ENCODE peak calls at places on chromosomes 2 and 18, in six cellular contexts. One of them, this sample, is unnamed.

GRCh38 chr2:43184339-43184895 is 42.0 kb downstream of the ZFP36L2 start:
- DNase-seq in CD8-positive, alpha-beta T cell: peak
- DNase-seq in breast epithelium: no peak
- DNase-seq in GM13976: no peak
- DNase-seq in stomach: no peak
- DNase-seq in endothelial cell: no peak
- DNase-seq in this sample: no peak

GRCh38 chr2:229921101-229921891 is 513 bp downstream of the TRIP12 start:
- DNase-seq in CD8-positive, alpha-beta T cell: peak
- DNase-seq in breast epithelium: peak
- DNase-seq in GM13976: peak
- DNase-seq in stomach: peak
- DNase-seq in endothelial cell: peak
- DNase-seq in this sample: peak

GRCh38 chr2:172806426-172807008 is 70.9 kb downstream of the RAPGEF4 start:
- DNase-seq in CD8-positive, alpha-beta T cell: no peak
- DNase-seq in breast epithelium: no peak
- DNase-seq in GM13976: peak
- DNase-seq in stomach: no peak
- DNase-seq in endothelial cell: no peak
- DNase-seq in this sample: no peak

GRCh38 chr2:41867553-41867952 is 180.3 kb upstream of the PKDCC start:
- DNase-seq in CD8-positive, alpha-beta T cell: no peak
- DNase-seq in breast epithelium: no peak
- DNase-seq in GM13976: no peak
- DNase-seq in stomach: no peak
- DNase-seq in endothelial cell: no peak
- DNase-seq in this sample: no peak

GRCh38 chr2:239630618-239631286 is 229.9 kb upstream of the HDAC4 start:
- DNase-seq in CD8-positive, alpha-beta T cell: no peak
- DNase-seq in breast epithelium: peak
- DNase-seq in GM13976: no peak
- DNase-seq in stomach: no peak
- DNase-seq in endothelial cell: no peak
- DNase-seq in this sample: no peak

GRCh38 chr2:217939629-217940245 is 63.1 kb downstream of the TNS1 start:
- DNase-seq in CD8-positive, alpha-beta T cell: no peak
- DNase-seq in breast epithelium: no peak
- DNase-seq in GM13976: no peak
- DNase-seq in stomach: no peak
- DNase-seq in endothelial cell: no peak
- DNase-seq in this sample: peak

GRCh38 chr18:32339062-32339461 is 131.6 kb downstream of the GAREM1 start:
- DNase-seq in CD8-positive, alpha-beta T cell: no peak
- DNase-seq in breast epithelium: no peak
- DNase-seq in GM13976: no peak
- DNase-seq in stomach: no peak
- DNase-seq in endothelial cell: no peak
- DNase-seq in this sample: no peak

GRCh38 chr2:36478332-36478738 is 119.6 kb downstream of the FEZ2 start:
- DNase-seq in CD8-positive, alpha-beta T cell: no peak
- DNase-seq in breast epithelium: peak
- DNase-seq in GM13976: no peak
- DNase-seq in stomach: no peak
- DNase-seq in endothelial cell: no peak
- DNase-seq in this sample: no peak

DNA sequence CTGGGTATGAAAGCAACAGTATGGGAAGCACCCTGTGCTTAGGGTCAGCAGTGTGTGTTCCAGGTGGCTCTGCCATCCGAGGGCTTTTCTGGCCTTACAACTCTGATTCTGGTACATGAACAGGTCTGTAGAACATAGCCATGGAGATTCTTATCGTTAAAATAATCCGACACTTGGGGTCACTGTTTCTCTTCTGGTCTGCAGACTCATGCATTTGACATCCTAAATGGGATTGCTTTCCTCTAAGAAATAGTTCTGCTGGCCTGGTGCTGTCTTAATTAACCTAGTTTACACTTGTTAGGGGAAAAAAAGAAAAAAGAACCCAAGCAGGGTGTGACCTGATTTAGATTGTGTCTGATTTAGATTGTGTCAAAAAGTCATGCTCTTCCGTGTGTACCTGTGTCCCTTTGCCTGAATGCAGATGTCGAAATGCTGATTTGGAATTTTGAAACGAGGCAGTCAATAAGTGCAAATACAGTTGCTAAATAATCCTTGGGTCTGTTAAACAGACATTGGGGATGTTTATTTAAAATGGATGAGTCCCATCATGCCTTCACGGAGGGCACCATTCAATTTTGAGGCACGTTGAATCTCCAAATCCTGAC is 59.6 kb downstream of the TRPM8 start:
- DNase-seq in CD8-positive, alpha-beta T cell: no peak
- DNase-seq in breast epithelium: no peak
- DNase-seq in GM13976: peak
- DNase-seq in stomach: no peak
- DNase-seq in endothelial cell: peak
- DNase-seq in this sample: no peak
- TF ChIP-seq CTCF in CD8-positive, alpha-beta T cell: peak
- TF ChIP-seq CTCF in breast epithelium: peak
- TF ChIP-seq CTCF in GM13976: no peak
- TF ChIP-seq CTCF in stomach: no peak
- TF ChIP-seq CTCF in endothelial cell: no peak
- TF ChIP-seq CTCF in this sample: peak

DNA sequence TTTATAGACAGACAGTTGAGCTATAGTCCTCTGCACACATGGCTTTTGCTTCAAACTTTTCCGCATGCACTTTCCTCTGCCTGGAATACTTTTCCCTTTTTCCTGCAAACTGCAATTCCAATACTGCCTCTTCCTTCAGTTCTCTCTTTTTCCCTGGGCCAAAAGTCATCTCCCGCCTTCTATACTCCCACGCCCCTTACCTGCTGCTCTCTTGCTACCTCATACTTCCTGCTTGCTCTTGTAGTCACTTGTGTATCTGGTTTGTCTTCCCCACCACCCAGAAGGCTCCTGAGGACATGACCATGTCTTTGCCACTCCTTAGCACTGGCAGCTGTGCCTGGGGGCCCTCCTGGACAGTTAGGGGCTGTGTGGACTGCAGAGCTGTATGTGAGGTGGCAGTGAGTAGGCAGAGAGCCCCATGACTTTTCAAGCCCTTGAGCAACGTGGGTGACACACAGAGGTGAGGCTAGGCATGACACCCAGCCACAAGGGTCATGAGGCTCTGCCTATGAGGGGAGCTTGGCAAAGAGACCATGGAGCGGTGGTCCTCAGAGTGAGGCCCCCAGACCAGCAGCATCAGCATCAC is 23.2 kb downstream of the SPEG start:
- DNase-seq in CD8-positive, alpha-beta T cell: no peak
- DNase-seq in breast epithelium: no peak
- DNase-seq in GM13976: no peak
- DNase-seq in stomach: no peak
- DNase-seq in endothelial cell: no peak
- DNase-seq in this sample: no peak
- TF ChIP-seq CTCF in CD8-positive, alpha-beta T cell: no peak
- TF ChIP-seq CTCF in breast epithelium: no peak
- TF ChIP-seq CTCF in GM13976: no peak
- TF ChIP-seq CTCF in stomach: no peak
- TF ChIP-seq CTCF in endothelial cell: no peak
- TF ChIP-seq CTCF in this sample: peak

DNA sequence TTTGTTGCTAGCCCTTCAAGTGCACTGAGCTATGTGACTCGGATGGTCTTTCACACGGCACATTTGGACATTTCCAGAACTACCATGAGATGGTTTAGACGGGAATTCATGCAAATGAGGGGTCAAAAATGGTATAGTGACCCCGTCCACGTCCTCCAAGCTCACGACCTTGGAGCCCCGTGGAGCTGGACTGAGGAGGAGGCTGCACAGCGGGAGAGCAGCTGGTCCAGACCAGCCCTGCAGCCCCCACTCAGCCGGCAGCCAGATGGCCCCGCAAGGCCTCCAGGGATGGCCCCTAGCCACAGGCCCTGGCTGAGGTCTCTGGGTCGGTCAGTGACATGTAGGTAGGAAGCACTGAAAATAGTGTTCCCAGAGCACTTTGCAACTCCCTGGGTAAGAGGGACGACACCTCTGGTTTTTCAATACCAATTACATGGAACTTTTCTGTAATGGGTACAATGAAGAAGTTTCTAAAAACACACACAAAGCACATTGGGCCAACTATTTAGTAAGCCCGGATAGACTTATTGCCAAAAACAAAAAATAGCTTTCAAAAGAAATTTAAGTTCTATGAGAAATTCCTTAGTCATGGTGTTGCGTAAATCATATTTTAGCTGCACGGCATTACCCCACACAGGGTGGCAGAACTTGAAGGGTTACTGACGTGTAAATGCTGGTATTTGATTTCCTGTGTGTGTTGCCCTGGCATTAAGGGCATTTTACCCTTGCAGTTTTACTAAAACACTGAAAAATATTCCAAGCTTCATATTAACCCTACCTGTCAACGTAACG is 88.8 kb downstream of the EPAS1 start:
- DNase-seq in CD8-positive, alpha-beta T cell: no peak
- DNase-seq in breast epithelium: no peak
- DNase-seq in GM13976: no peak
- DNase-seq in stomach: no peak
- DNase-seq in endothelial cell: no peak
- DNase-seq in this sample: no peak
- TF ChIP-seq CTCF in CD8-positive, alpha-beta T cell: no peak
- TF ChIP-seq CTCF in breast epithelium: no peak
- TF ChIP-seq CTCF in GM13976: no peak
- TF ChIP-seq CTCF in stomach: no peak
- TF ChIP-seq CTCF in endothelial cell: no peak
- TF ChIP-seq CTCF in this sample: no peak

DNA sequence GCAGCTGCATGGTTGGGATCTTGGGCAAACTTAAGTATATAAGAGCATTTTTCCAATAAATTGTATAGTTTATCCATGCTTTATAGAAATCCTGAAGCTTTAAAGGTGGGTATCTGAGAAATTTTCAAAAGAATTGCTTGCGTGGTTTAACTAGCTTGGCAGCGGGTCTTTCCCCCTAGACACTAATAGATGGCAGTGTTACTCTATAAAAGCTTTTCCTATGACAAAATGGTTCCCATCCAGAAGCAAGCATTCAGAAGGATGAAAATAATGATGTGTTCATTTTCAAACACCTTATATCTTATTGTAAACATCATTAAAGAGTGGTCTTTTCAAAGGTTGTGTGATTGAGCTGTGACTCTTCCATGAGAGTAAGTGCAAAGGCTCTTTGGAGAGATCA is 45.9 kb downstream of the KDM3A start:
- DNase-seq in CD8-positive, alpha-beta T cell: no peak
- DNase-seq in breast epithelium: no peak
- DNase-seq in GM13976: no peak
- DNase-seq in stomach: no peak
- DNase-seq in endothelial cell: no peak
- DNase-seq in this sample: no peak
- TF ChIP-seq CTCF in CD8-positive, alpha-beta T cell: no peak
- TF ChIP-seq CTCF in breast epithelium: no peak
- TF ChIP-seq CTCF in GM13976: no peak
- TF ChIP-seq CTCF in stomach: no peak
- TF ChIP-seq CTCF in endothelial cell: no peak
- TF ChIP-seq CTCF in this sample: peak

GRCh38 chr2:24920813-24921441 is 890 bp upstream of the ADCY3 start:
- DNase-seq in CD8-positive, alpha-beta T cell: no peak
- DNase-seq in breast epithelium: no peak
- DNase-seq in GM13976: peak
- DNase-seq in stomach: no peak
- DNase-seq in endothelial cell: no peak
- DNase-seq in this sample: no peak
- TF ChIP-seq CTCF in CD8-positive, alpha-beta T cell: no peak
- TF ChIP-seq CTCF in breast epithelium: no peak
- TF ChIP-seq CTCF in GM13976: peak
- TF ChIP-seq CTCF in stomach: no peak
- TF ChIP-seq CTCF in endothelial cell: no peak
- TF ChIP-seq CTCF in this sample: no peak

GRCh38 chr2:152519581-152519952 is 184.6 kb downstream of the FMNL2 start:
- DNase-seq in CD8-positive, alpha-beta T cell: no peak
- DNase-seq in breast epithelium: no peak
- DNase-seq in GM13976: no peak
- DNase-seq in stomach: no peak
- DNase-seq in endothelial cell: no peak
- DNase-seq in this sample: no peak

GRCh38 chr2:152520759-152521158 is 185.8 kb downstream of the FMNL2 start:
- DNase-seq in CD8-positive, alpha-beta T cell: no peak
- DNase-seq in breast epithelium: no peak
- DNase-seq in GM13976: no peak
- DNase-seq in stomach: no peak
- DNase-seq in endothelial cell: no peak
- DNase-seq in this sample: no peak

GRCh38 chr2:152523091-152523490 is 188.1 kb downstream of the FMNL2 start:
- DNase-seq in CD8-positive, alpha-beta T cell: no peak
- DNase-seq in breast epithelium: no peak
- DNase-seq in GM13976: no peak
- DNase-seq in stomach: no peak
- DNase-seq in endothelial cell: no peak
- DNase-seq in this sample: no peak

GRCh38 chr2:152525277-152525838 is 190.4 kb downstream of the FMNL2 start:
- DNase-seq in CD8-positive, alpha-beta T cell: no peak
- DNase-seq in breast epithelium: no peak
- DNase-seq in GM13976: no peak
- DNase-seq in stomach: no peak
- DNase-seq in endothelial cell: no peak
- DNase-seq in this sample: no peak
- TF ChIP-seq CTCF in CD8-positive, alpha-beta T cell: no peak
- TF ChIP-seq CTCF in breast epithelium: no peak
- TF ChIP-seq CTCF in GM13976: no peak
- TF ChIP-seq CTCF in stomach: no peak
- TF ChIP-seq CTCF in endothelial cell: no peak
- TF ChIP-seq CTCF in this sample: no peak

DNA sequence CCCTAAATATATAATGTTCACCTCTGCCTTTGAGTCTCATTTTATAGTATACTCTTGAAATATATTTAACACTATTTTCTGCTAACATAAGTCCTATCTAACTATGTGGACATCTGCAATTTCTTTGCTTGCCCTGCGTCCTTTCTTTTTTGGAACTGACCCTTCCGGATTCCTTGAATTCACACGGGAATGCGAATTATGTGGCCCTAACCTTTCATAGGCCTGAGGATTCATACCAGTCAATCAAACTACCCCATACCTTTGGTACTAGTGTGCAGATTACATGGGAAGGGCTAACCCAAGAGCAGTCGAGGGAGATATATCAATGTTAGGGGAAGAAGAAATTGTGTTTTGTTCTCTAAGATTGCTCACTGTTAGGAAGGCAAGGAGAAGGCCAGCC is 56.4 kb downstream of the NRXN1 start:
- DNase-seq in CD8-positive, alpha-beta T cell: no peak
- DNase-seq in breast epithelium: no peak
- DNase-seq in GM13976: no peak
- DNase-seq in stomach: no peak
- DNase-seq in endothelial cell: no peak
- DNase-seq in this sample: no peak
- TF ChIP-seq CTCF in CD8-positive, alpha-beta T cell: no peak
- TF ChIP-seq CTCF in breast epithelium: no peak
- TF ChIP-seq CTCF in GM13976: no peak
- TF ChIP-seq CTCF in stomach: no peak
- TF ChIP-seq CTCF in endothelial cell: no peak
- TF ChIP-seq CTCF in this sample: no peak

DNA sequence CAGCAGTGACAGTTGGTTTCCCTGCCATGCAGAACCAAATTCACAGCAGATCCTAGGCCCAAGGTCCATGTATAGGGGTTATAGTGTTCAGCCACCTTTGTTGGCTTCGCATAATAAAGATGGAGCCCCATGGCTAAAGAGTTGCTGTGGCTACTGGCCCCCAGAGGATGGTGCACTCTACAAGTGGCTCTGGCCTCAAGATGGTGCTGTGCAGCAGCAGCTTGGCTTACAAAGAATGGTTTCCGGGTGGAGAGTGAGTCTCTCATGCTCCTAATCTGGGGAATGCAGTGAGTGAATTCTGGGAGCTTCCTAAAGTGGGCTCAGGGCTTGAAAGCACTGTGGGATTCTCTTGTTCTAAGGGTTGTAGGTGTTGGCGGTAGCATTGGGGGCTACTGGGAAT is 1199.7 kb downstream of the CNTNAP5 start:
- DNase-seq in CD8-positive, alpha-beta T cell: no peak
- DNase-seq in breast epithelium: no peak
- DNase-seq in GM13976: no peak
- DNase-seq in stomach: no peak
- DNase-seq in endothelial cell: no peak
- DNase-seq in this sample: no peak
- TF ChIP-seq CTCF in CD8-positive, alpha-beta T cell: no peak
- TF ChIP-seq CTCF in breast epithelium: no peak
- TF ChIP-seq CTCF in GM13976: no peak
- TF ChIP-seq CTCF in stomach: no peak
- TF ChIP-seq CTCF in endothelial cell: no peak
- TF ChIP-seq CTCF in this sample: no peak